ENCODE peak calls at places on chromosomes 2 and 18, in eight cellular contexts. H is SW 1271; M is aorta; T is neural progenitor cell; R is upper lobe of right lung; L is activated effector memory CD4-positive, alpha-beta T cell treated with anti-CD3 and anti-CD28 coated beads, Interleukin-2, amount 50 U/mL, for 16 hours; F is mammary epithelial cell; A is AG10803. K is an unnamed sample.

GRCh38 chr2:233354971-233355574 is 779 bp downstream of the DGKD start:
- DNase-seq in L (peak), R (peak), T (peak), F (peak), H (no peak), A (peak), M (peak), K (peak)

GRCh38 chr2:237315170-237315880 is 98.6 kb downstream of the COL6A3 start:
- DNase-seq in A (peak), R (peak), T (peak), L (no peak), F (no peak), M (peak), H (no peak), K (no peak)

GRCh38 chr2:9703701-9704221 is 73.0 kb upstream of the YWHAQ start:
- DNase-seq in M (no peak), R (no peak), T (no peak), F (peak), A (peak), H (peak), L (no peak), K (no peak)

GRCh38 chr18:54558609-54559585 is 32.1 kb upstream of the DYNAP start:
- DNase-seq in L (no peak), F (peak), H (peak), R (no peak), M (no peak), T (peak), A (peak), K (no peak)

GRCh38 chr2:202491514-202491913 is 115.4 kb downstream of the BMPR2 start:
- DNase-seq in H (no peak), F (peak), M (no peak), A (no peak), L (no peak), R (no peak), T (no peak), K (no peak)

GRCh38 chr18:9661564-9661963 is 46.5 kb upstream of the RAB31 start:
- DNase-seq in L (no peak), H (no peak), F (no peak), A (no peak), M (no peak), T (no peak), R (no peak), K (no peak)

GRCh38 chr2:120346667-120347358 is 877 bp downstream of the INHBB start:
- DNase-seq in T (peak), L (no peak), R (no peak), A (peak), M (no peak), F (peak), H (no peak), K (no peak)

GRCh38 chr2:85712849-85713612 is 18.9 kb downstream of the GNLY start:
- DNase-seq in M (peak), L (no peak), T (no peak), F (peak), R (peak), H (no peak), A (peak), K (no peak)

GRCh38 chr2:128501022-128501690 is 182.5 kb upstream of the HS6ST1 start:
- DNase-seq in F (no peak), T (no peak), M (no peak), L (peak), A (no peak), R (no peak), H (no peak), K (no peak)

K was measured in activated B cell treated with CpG ODN at 0.5 μM for 24 hours.